ENCODE peak calls at places on chromosomes 7 and 10, in nine cellular contexts. I is NCI-H460; L is NCI-H774; A is RPMI7951; O is A549; D is stimulated activated CD4-positive, alpha-beta T cell treated with anti-CD3 and anti-CD28 coated beads, Interleukin-4, amount 100 ng/mL, for 48 hours; E is CD4-positive, alpha-beta T cell; U is activated naive CD8-positive, alpha-beta T cell treated with anti-CD3 and anti-CD28 coated beads, Interleukin-2, amount 50 U/mL, for 24 hours; S is T-cell. P is an unnamed sample.

GRCh38 chr7:23106801-23107713 is 1.5 kb downstream of the KLHL7 start:
- DNase-seq in E (no peak), S (no peak), U (no peak), D (no peak), I (no peak), A (peak; percentile 10), L (no peak), O (no peak), P (no peak)

GRCh38 chr10:73553316-73553715 is 37.8 kb downstream of the USP54 start:
- DNase-seq in I (no peak), S (no peak), D (no peak), A (no peak), O (no peak), U (no peak), E (no peak), L (no peak), P (peak; percentile 66)

GRCh38 chr7:29332875-29333482 is 138.4 kb downstream of the CHN2 start:
- DNase-seq in L (no peak), E (no peak), D (no peak), A (no peak), O (no peak), S (no peak), U (no peak), I (no peak), P (no peak)

GRCh38 chr10:12868229-12868628 is 133.3 kb downstream of the CCDC3 start:
- DNase-seq in S (no peak), A (no peak), D (no peak), L (no peak), E (no peak), I (no peak), U (no peak), O (no peak), P (no peak)

GRCh38 chr7:83547526-83547925 is 101.4 kb downstream of the SEMA3E start:
- DNase-seq in A (no peak), D (no peak), E (no peak), L (peak; percentile 55), U (no peak), S (no peak), I (no peak), O (peak; percentile 7), P (no peak)

GRCh38 chr10:131511391-131511790 is 199.9 kb upstream of the TCERG1L start:
- DNase-seq in E (no peak), I (no peak), S (no peak), O (no peak), U (no peak), L (no peak), A (peak; percentile 1), D (no peak), P (no peak)

GRCh38 chr7:34612671-34613070 is 45.3 kb upstream of the NPSR1 start:
- DNase-seq in I (no peak), D (no peak), E (no peak), L (no peak), S (no peak), O (no peak), A (peak; percentile 58), U (no peak), P (no peak)

GRCh38 chr7:73823873-73824597 is 6.8 kb upstream of the CLDN4 start:
- DNase-seq in A (no peak), U (no peak), E (no peak), L (no peak), O (no peak), S (no peak), D (no peak), I (no peak), P (no peak)

GRCh38 chr10:86798636-86799035 is 42.2 kb downstream of the BMPR1A start:
- DNase-seq in U (no peak), O (no peak), E (no peak), D (no peak), A (peak; percentile 32), L (no peak), S (no peak), I (no peak), P (no peak)

GRCh38 chr10:26430641-26431163 is 7.4 kb upstream of the APBB1IP start:
- DNase-seq in D (no peak), L (no peak), A (peak; percentile 63), O (no peak), U (no peak), E (no peak), S (no peak), I (no peak), P (no peak)

P was measured in breast epithelium.